ENCODE peak calls at places on chromosomes 13 and 19, in four cellular contexts. A is omental fat pad, R is astrocyte of the spinal cord, C is AG04450. O is an unnamed sample.

GRCh38 chr19:18648971-18649310 is 12.1 kb downstream of the KLHL26 start:
- DNase-seq in A (no peak), R (no peak), C (no peak), O (no peak)

GRCh38 chr19:1767464-1767933 is 14.2 kb downstream of the ONECUT3 start:
- DNase-seq in A (no peak), R (no peak), C (no peak), O (no peak)

GRCh38 chr13:44815507-44816074 is 173.7 kb downstream of the NUFIP1 start:
- DNase-seq in A (peak), R (peak), C (peak), O (peak)

GRCh38 chr13:114286808-114287207 is 5.4 kb downstream of the UPF3A start:
- DNase-seq in A (no peak), R (peak), C (no peak), O (no peak)

GRCh38 chr19:10346509-10346908 is 7.1 kb upstream of the ICAM3 start:
- DNase-seq in A (no peak), R (no peak), C (no peak), O (no peak)

GRCh38 chr13:43232866-43233265 is 209.5 kb downstream of the DNAJC15 start:
- DNase-seq in A (no peak), R (peak), C (no peak), O (no peak)

GRCh38 chr19:7855426-7856276 is 18.5 kb downstream of the PRR36 start:
- DNase-seq in A (no peak), R (no peak), C (no peak), O (no peak)

GRCh38 chr13:52599037-52599852 is 43.0 kb upstream of the HNRNPA1L2 start:
- DNase-seq in A (no peak), R (peak), C (no peak), O (no peak)

GRCh38 chr13:39197645-39198007 is 159.4 kb downstream of the NHLRC3 start:
- DNase-seq in A (no peak), R (no peak), C (no peak), O (no peak)

GRCh38 chr19:41706741-41707501 is 1.5 kb upstream of the CEACAM5 start:
- DNase-seq in A (no peak), R (no peak), C (no peak), O (peak)

GRCh38 chr13:63048648-63049047 is 1633.0 kb upstream of the PCDH20 start:
- DNase-seq in A (no peak), R (no peak), C (no peak), O (no peak)

DNA sequence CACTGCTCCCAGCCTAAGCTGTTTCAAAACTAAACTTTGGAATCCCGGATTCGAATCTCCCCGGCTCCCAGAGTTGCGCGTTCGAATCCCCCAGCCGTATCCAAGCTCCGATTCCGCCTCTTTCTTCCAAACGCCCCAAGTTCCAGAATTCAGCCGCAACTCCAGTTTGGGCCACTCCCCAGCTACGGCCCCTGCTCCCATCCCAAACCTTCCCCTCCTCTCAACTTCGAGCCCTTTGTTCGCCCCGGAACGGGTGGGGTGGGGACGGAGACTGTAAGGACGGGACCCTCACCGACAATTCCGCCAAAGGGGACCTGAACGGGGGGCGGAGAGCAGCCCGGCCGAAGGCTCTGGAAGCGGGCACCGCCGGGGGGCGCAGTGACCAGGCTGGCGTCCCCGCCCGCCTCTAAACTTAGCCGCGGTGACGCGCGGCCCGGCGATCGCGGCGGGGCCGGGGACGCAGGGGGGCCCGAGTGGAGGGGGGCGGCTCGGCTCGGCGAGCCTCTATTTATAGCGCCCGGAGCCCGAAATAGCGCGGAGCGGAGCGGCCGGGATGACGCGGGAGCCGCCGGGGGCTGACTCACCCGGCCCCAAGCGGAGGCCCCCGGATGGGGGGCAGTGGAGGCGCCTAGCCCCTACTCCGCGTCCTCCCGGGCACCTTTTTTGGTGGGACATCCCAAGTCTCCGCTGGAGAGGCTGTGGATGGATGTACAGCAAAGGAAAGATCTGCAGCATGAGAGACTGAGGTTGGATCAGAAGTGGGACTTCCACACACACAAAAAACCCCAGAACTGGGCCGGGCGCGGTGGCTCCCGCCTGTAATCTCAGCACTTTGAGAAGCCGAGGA is 4.9 kb upstream of the ERCC1 start:
- DNase-seq in A (no peak), R (peak), C (no peak), O (peak)
- TF ChIP-seq CTCF in A (no peak), R (peak), C (peak), O (peak)

GRCh38 chr13:41427700-41428099 is 29.6 kb upstream of the RGCC start:
- DNase-seq in A (no peak), R (no peak), C (no peak), O (no peak)

GRCh38 chr13:41426047-41426446 is 31.3 kb upstream of the RGCC start:
- DNase-seq in A (no peak), R (no peak), C (no peak), O (no peak)

GRCh38 chr13:41428155-41428554 is 29.2 kb upstream of the RGCC start:
- DNase-seq in A (no peak), R (no peak), C (no peak), O (no peak)
- TF ChIP-seq CTCF in A (no peak), R (peak), C (no peak), O (no peak)

DNA sequence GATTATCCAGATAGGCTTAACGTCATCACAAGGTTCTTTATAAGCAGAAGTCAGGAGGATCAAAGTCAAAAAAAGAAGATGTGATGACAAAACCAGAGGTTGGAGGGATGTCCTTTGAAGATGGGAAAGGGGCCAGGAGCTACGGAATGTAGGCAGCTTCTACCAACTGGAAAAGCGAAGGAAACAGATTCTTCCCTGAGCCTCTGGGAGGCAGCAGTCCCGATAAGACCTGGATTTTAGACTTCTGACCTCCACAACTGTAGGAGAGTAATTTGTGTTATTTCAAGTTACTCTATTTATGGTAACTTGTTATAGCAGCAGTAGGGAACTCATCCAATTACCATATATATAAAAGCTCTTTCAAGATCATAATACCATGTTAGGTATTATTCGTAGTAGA is 98.8 kb upstream of the MYCBP2 start:
- DNase-seq in A (no peak), R (no peak), C (no peak), O (no peak)
- TF ChIP-seq CTCF in A (no peak), R (no peak), C (no peak), O (no peak)

DNA sequence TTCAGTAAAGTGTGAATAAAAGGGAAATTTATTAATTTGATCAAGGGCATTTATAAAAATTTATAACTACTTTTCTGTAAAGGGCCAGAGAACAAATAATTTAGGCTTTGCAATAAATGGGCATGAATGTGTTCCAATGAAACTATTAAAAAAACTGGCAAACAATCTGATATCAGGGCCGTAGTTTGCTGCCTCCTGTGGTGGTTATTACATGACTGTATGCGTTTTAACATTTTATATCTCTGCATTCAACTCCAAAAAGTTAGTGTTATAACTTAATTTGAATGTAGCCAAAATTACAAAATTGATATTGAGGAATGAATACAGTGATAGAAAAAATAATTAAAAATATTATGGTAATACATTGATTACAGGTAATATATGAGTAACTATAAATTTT is 80.5 kb upstream of the POSTN start:
- DNase-seq in A (no peak), R (no peak), C (no peak), O (no peak)
- TF ChIP-seq CTCF in A (no peak), R (peak), C (peak), O (no peak)

DNA sequence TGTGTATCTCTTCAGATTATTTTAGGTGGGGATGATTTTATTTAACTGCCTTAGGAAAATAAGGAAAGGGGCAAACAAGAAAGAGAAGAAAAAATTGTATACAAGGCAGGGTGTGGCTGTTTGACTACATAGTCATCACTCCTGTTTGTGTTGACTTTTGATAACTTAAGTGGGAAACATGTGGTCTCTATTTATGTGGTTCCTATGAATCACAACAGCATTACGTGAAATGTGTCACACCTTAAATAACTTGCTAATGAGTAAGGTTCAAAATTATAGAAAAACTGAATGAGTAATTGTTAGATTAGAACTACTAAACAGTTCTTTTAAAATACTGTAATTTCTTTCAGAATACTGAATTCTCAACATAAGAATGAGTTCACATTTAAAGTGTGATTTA is 69.3 kb downstream of the LMO7 start:
- DNase-seq in A (no peak), R (peak), C (no peak), O (no peak)
- TF ChIP-seq CTCF in A (no peak), R (no peak), C (no peak), O (no peak)

GRCh38 chr13:98415326-98416070 is 161.4 kb downstream of the STK24 start:
- DNase-seq in A (no peak), R (no peak), C (no peak), O (no peak)

GRCh38 chr13:98411617-98412310 is 165.1 kb downstream of the STK24 start:
- DNase-seq in A (no peak), R (no peak), C (no peak), O (no peak)

GRCh38 chr13:98411013-98411412 is 165.9 kb downstream of the STK24 start:
- DNase-seq in A (no peak), R (no peak), C (no peak), O (no peak)

GRCh38 chr13:98416408-98416807 is 160.5 kb downstream of the STK24 start:
- DNase-seq in A (no peak), R (no peak), C (no peak), O (peak)

GRCh38 chr13:98413796-98414195 is 163.1 kb downstream of the STK24 start:
- DNase-seq in A (no peak), R (no peak), C (no peak), O (no peak)
- TF ChIP-seq CTCF in A (no peak), R (no peak), C (no peak), O (no peak)

GRCh38 chr13:61294467-61295186 is 121.0 kb downstream of the PCDH20 start:
- DNase-seq in A (no peak), R (no peak), C (no peak), O (no peak)
- TF ChIP-seq CTCF in A (no peak), R (no peak), C (no peak), O (no peak)